ENCODE peak calls at places on chromosome 1, in five cellular contexts. P is aorta; I is effector memory CD4-positive, alpha-beta T cell; M is naive thymus-derived CD4-positive, alpha-beta T cell; V is ascending aorta. J is an unnamed sample.

GRCh38 chr1:157703981-157704380 is 3.4 kb upstream of the FCRL3 start:
- DNase-seq in P (no peak), I (no peak), M (no peak), V (no peak), J (no peak)

GRCh38 chr1:63148825-63149645 is 173.3 kb upstream of the FOXD3 start:
- DNase-seq in P (no peak), I (no peak), M (no peak), V (no peak), J (peak; percentile 44)

GRCh38 chr1:210464519-210465039 is 135.9 kb downstream of the HHAT start:
- DNase-seq in P (no peak), I (no peak), M (no peak), V (no peak), J (no peak)

GRCh38 chr1:217568200-217568599 is 62.7 kb downstream of the GPATCH2 start:
- DNase-seq in P (no peak), I (no peak), M (no peak), V (no peak), J (no peak)

GRCh38 chr1:86912501-86912900 is 1.4 kb downstream of the SELENOF start:
- DNase-seq in P (no peak), I (no peak), M (no peak), V (no peak), J (no peak)

GRCh38 chr1:167328762-167329483 is 108.2 kb downstream of the POU2F1 start:
- DNase-seq in P (no peak), I (no peak), M (no peak), V (no peak), J (no peak)

GRCh38 chr1:169020684-169021083 is 85.8 kb upstream of the ATP1B1 start:
- DNase-seq in P (no peak), I (no peak), M (no peak), V (no peak), J (no peak)

GRCh38 chr1:110240476-110241210 is 30.5 kb downstream of the KCNC4 start:
- DNase-seq in P (peak; percentile 69), I (no peak), M (no peak), V (no peak), J (no peak)

GRCh38 chr1:205569411-205570172 is 62.2 kb downstream of the ELK4 start:
- DNase-seq in P (no peak), I (no peak), M (no peak), V (peak; percentile 62), J (no peak)

GRCh38 chr1:27109103-27109822 is 45.7 kb downstream of the SLC9A1 start:
- DNase-seq in P (no peak), I (no peak), M (no peak), V (no peak), J (no peak)

GRCh38 chr1:67100833-67101232 is 33.9 kb downstream of the C1orf141 start:
- DNase-seq in P (no peak), I (no peak), M (no peak), V (no peak), J (no peak)

GRCh38 chr1:89484097-89485038 is 40.3 kb upstream of the LRRC8B start:
- DNase-seq in P (no peak), I (no peak), M (no peak), V (no peak), J (no peak)

GRCh38 chr1:170073893-170074249 is 624 bp downstream of the KIFAP3 start:
- DNase-seq in P (no peak), I (no peak), M (no peak), V (no peak), J (no peak)

GRCh38 chr1:116476321-116476720 is 94.5 kb downstream of the CD58 start:
- DNase-seq in P (no peak), I (no peak), M (no peak), V (no peak), J (no peak)

GRCh38 chr1:84758968-84759491 is 68.8 kb upstream of the SSX2IP start:
- DNase-seq in P (no peak), I (no peak), M (no peak), V (peak; percentile 44), J (peak; percentile 24)

GRCh38 chr1:79353224-79353623 is 346.7 kb upstream of the ADGRL4 start:
- DNase-seq in P (no peak), I (no peak), M (no peak), V (no peak), J (peak; percentile 71)

GRCh38 chr1:221824025-221824424 is 82.1 kb upstream of the DUSP10 start:
- DNase-seq in P (no peak), I (no peak), M (no peak), V (no peak), J (no peak)

GRCh38 chr1:58869638-58870297 is 85.9 kb upstream of the JUN start:
- DNase-seq in P (no peak), I (no peak), M (no peak), V (no peak), J (no peak)

GRCh38 chr1:234102591-234102990 is 198.1 kb downstream of the SLC35F3 start:
- DNase-seq in P (no peak), I (no peak), M (no peak), V (no peak), J (no peak)

GRCh38 chr1:66521736-66522365 is 12.1 kb upstream of the SGIP1 start:
- DNase-seq in P (no peak), I (no peak), M (no peak), V (no peak), J (no peak)

DNA sequence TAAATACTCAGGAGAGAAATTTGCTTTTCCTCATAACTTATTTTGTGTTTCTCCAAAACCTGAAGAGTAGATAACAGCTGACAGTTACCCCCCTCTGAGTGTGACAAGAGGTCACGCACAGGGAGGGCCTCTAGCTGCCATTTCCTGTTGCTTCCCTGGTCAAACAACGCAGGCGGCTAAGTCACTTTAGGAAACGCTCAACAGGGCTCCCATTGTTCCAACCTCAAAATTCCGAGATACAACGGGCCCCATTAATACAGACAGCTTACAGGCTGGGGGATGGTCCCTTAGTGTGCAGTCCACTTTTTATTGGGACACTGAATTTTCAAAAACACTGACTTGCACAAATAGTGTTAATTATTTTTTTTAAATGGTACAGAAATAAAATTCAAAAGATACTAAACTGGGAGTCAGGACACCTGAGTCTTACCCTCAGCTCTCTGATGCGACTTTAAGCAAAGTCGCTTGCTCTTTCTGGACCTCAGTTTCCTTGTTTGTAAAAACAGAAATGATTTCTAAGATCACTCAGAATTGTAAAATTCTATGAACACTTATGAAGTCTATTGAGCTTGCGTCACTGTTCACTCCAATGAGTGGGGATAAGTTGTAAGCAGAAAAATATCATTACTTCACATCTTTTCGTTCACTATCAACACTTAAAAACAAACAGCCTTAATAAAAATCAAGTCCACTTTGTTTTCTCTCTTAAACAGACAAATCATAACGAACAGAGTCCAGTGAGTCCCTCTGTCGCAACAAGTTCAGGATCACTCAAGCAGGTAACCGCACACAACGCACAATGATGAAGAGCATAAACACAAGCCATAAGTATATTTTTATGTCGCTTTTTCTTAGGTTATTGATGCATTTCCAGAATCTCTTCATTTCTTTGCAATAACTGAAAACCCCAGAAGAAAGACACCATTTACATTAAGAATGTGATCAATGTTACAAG is 13.5 kb downstream of the LZIC start:
- DNase-seq in P (no peak), I (no peak), M (no peak), V (no peak), J (no peak)
- H3K27ac ChIP-seq in P (no peak overlapping the region), I (no peak overlapping the region), M (no peak overlapping the region), V (no peak overlapping the region), J (peak overlapping the region; percentile 76)

GRCh38 chr1:204106825-204107224 is 33.9 kb downstream of the SOX13 start:
- DNase-seq in P (no peak), I (no peak), M (no peak), V (no peak), J (no peak)

GRCh38 chr1:204102719-204103118 is 29.8 kb downstream of the SOX13 start:
- DNase-seq in P (no peak), I (no peak), M (no peak), V (no peak), J (no peak)

GRCh38 chr1:204102029-204102611 is 29.2 kb downstream of the SOX13 start:
- DNase-seq in P (peak; percentile 27), I (no peak), M (no peak), V (no peak), J (no peak)

GRCh38 chr1:204103121-204103741 is 30.3 kb downstream of the SOX13 start:
- DNase-seq in P (no peak), I (no peak), M (no peak), V (no peak), J (no peak)

DNA sequence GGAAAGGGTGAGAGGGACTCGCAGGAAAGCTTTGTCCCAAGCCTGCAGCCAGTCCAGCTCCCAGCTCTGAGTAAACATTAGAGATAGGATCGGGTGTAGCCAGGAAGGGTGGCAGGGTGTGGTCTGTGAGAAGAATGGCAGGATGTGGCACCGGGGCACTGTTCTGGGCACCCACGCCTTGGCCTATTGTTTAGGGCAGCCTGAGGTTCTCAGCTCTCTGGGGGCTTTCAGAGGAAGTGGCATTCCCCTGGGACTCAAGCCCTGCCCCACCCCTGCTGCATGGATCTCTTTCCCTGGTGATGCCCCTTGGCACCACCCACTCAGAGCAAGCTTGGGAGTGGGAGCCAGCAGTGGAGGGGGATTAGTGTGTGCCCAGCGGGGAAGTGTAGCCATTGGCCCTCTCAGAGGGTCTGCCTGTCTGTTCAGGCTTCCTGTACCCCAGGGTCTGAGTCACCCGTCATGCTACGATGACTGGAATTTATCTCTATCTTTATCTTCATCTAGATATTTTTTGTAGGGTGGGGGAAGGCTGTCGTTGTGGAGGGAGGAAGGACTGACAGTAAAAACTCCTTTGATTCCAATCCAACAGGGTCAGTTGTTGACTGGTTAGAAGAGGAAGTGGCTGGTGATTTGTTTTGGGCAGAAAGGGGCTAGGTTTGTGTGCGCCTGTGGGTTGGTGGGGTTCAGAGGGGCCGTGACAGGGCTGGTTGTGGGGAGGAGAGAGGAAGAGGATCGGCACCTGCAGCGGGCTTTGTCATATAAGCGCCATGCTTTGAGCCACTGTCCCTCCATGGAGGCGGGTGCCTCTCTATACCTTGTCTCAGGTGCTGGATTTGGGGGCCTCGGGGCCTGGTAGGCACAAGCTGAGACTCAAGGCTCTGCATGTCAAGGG is 31.7 kb downstream of the SOX13 start:
- DNase-seq in P (no peak), I (no peak), M (no peak), V (no peak), J (no peak)
- H3K27ac ChIP-seq in P (no peak overlapping the region), I (peak overlapping the region; percentile 63), M (no peak overlapping the region), V (no peak overlapping the region), J (peak overlapping the region; percentile 70)

DNA sequence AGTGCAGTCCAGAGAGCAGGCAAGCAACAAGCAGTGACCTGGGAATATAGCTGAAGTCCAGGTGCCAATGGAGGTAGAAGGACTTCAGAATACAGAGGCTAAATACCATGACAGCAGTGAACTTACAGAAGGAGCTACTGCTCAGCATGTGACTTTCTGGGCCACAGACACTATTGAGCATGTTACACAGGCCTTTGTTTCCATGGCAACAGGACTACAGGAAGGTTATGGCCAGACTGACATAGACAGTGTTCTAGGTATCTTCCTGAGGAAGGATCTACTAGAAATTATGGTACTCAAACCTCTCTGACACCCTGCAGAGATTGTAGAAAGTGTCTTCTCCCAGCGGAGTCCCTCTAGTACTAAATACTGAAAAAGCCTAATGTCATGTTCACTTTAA is 11.0 kb downstream of the OR2M5 start:
- DNase-seq in P (no peak), I (no peak), M (no peak), V (no peak), J (no peak)
- H3K27ac ChIP-seq in P (no peak overlapping the region), I (no peak overlapping the region), M (no peak overlapping the region), V (no peak overlapping the region), J (no peak overlapping the region)

GRCh38 chr1:228163776-228164534 is 1.6 kb upstream of the IBA57 start:
- DNase-seq in P (no peak), I (no peak), M (no peak), V (no peak), J (no peak)

GRCh38 chr1:228161866-228162265 is 3.7 kb upstream of the IBA57 start:
- DNase-seq in P (no peak), I (no peak), M (no peak), V (no peak), J (no peak)

GRCh38 chr1:228163004-228163753 is 2.4 kb upstream of the IBA57 start:
- DNase-seq in P (no peak), I (no peak), M (no peak), V (no peak), J (no peak)

GRCh38 chr1:228161381-228161780 is 4.2 kb upstream of the IBA57 start:
- DNase-seq in P (no peak), I (no peak), M (no peak), V (no peak), J (no peak)

GRCh38 chr1:228162286-228163003 is 3.2 kb upstream of the IBA57 start:
- DNase-seq in P (no peak), I (no peak), M (no peak), V (no peak), J (no peak)
- H3K27ac ChIP-seq in P (no peak overlapping the region), I (no peak overlapping the region), M (peak overlapping the region; percentile 92), V (no peak overlapping the region), J (peak overlapping the region; percentile 66)